ENCODE peak calls at places on chromosomes 12 and 14, in eight cellular contexts. F is effector memory CD4-positive, alpha-beta T cell; B is WERI-Rb-1; X is sigmoid colon; V is transverse colon; M is IMR-90; G is body of pancreas; L is neural progenitor cell. T is an unnamed sample. For H3K27me3, the result is how much of the 10 kb centered on the place peaks cover.

GRCh38 chr14:81206115-81206514 is 14.6 kb downstream of the GTF2A1 start:
- DNase-seq in F (no peak), B (no peak), X (no peak), V (no peak), M (peak), G (no peak), L (no peak), T (no peak)

GRCh38 chr12:24741216-24741615 is 207.7 kb downstream of the BCAT1 start:
- DNase-seq in F (no peak), B (no peak), X (no peak), V (no peak), M (no peak), G (no peak), L (no peak), T (no peak)

GRCh38 chr12:16611146-16611545 is 5.2 kb upstream of the LMO3 start:
- DNase-seq in F (no peak), B (no peak), X (no peak), V (no peak), M (no peak), G (no peak), L (no peak), T (no peak)

GRCh38 chr14:37124617-37125016 is 47.8 kb downstream of the SLC25A21 start:
- DNase-seq in F (no peak), B (no peak), X (no peak), V (no peak), M (no peak), G (peak), L (peak), T (peak)

GRCh38 chr14:23114669-23115491 is 4.2 kb downstream of the CEBPE start:
- DNase-seq in F (no peak), B (no peak), X (peak), V (no peak), M (peak), G (no peak), L (no peak), T (no peak)

GRCh38 chr12:124734224-124734788 is 129.4 kb downstream of the SCARB1 start:
- DNase-seq in F (no peak), B (peak), X (no peak), V (no peak), M (peak), G (no peak), L (peak), T (no peak)

GRCh38 chr12:121811434-121812319 is 7.9 kb downstream of the SETD1B start:
- DNase-seq in F (peak), B (peak), X (peak), V (peak), M (peak), G (peak), L (peak), T (peak)

GRCh38 chr14:68633131-68633991 is 159.5 kb downstream of the ZFP36L1 start:
- DNase-seq in F (no peak), B (no peak), X (peak), V (no peak), M (no peak), G (no peak), L (no peak), T (peak)

GRCh38 chr12:114866331-114866730 is 182.4 kb upstream of the TBX3 start:
- DNase-seq in F (no peak), B (no peak), X (no peak), V (no peak), M (no peak), G (no peak), L (no peak), T (no peak)

GRCh38 chr12:40802656-40803055 is 110.4 kb downstream of the CNTN1 start:
- DNase-seq in F (no peak), B (no peak), X (no peak), V (no peak), M (no peak), G (no peak), L (no peak), T (no peak)

GRCh38 chr12:60266381-60266852 is 670.6 kb downstream of the SLC16A7 start:
- DNase-seq in F (no peak), B (no peak), X (no peak), V (no peak), M (peak), G (no peak), L (no peak), T (no peak)

GRCh38 chr12:103771466-103771865 is 69.6 kb downstream of the NT5DC3 start:
- DNase-seq in F (no peak), B (peak), X (peak), V (peak), M (peak), G (peak), L (peak), T (peak)

GRCh38 chr12:2624543-2625266 is 170.1 kb upstream of the FKBP4 start:
- DNase-seq in F (no peak), B (peak), X (no peak), V (no peak), M (peak), G (no peak), L (peak), T (no peak)

GRCh38 chr14:106874365-106874764 is 1348.0 kb downstream of the TMEM121 start:
- DNase-seq in F (no peak), B (no peak), X (no peak), V (no peak), M (no peak), G (no peak), L (no peak), T (no peak)

GRCh38 chr14:72416892-72417291 is 477.0 kb downstream of the DPF3 start:
- DNase-seq in F (no peak), B (peak), X (no peak), V (peak), M (no peak), G (peak), L (no peak), T (peak)

GRCh38 chr14:82504894-82505293 is 971.2 kb upstream of the SEL1L start:
- DNase-seq in F (no peak), B (no peak), X (no peak), V (no peak), M (no peak), G (no peak), L (no peak), T (no peak)

GRCh38 chr14:103126088-103126872 is 3.0 kb downstream of the TNFAIP2 start:
- DNase-seq in F (no peak), B (no peak), X (no peak), V (peak), M (no peak), G (peak), L (no peak), T (no peak)

GRCh38 chr12:107734139-107734538 is 26.8 kb downstream of the PRDM4 start:
- DNase-seq in F (no peak), B (no peak), X (no peak), V (no peak), M (no peak), G (no peak), L (no peak), T (no peak)

GRCh38 chr14:75906680-75907280 is 75.0 kb downstream of the TGFB3 start:
- DNase-seq in F (peak), B (peak), X (peak), V (peak), M (peak), G (peak), L (peak), T (peak)

GRCh38 chr14:52124791-52125661 is 56.2 kb upstream of the NID2 start:
- DNase-seq in F (no peak), B (no peak), X (no peak), V (no peak), M (peak), G (no peak), L (peak), T (no peak)

GRCh38 chr12:86018361-86018760 is 144.3 kb downstream of the NTS start:
- DNase-seq in F (no peak), B (no peak), X (no peak), V (no peak), M (no peak), G (no peak), L (no peak), T (no peak)

GRCh38 chr12:98754095-98754494 is 109.0 kb downstream of the APAF1 start:
- DNase-seq in F (no peak), B (no peak), X (no peak), V (no peak), M (peak), G (no peak), L (no peak), T (no peak)

GRCh38 chr12:22355011-22355580 is 20.6 kb upstream of the ST8SIA1 start:
- DNase-seq in F (no peak), B (no peak), X (no peak), V (no peak), M (no peak), G (no peak), L (no peak), T (no peak)

GRCh38 chr12:19857197-19857596 is 417.9 kb downstream of the AEBP2 start:
- DNase-seq in F (no peak), B (no peak), X (no peak), V (no peak), M (no peak), G (no peak), L (no peak), T (no peak)
- H3K27me3 ChIP-seq in F (under half), B (under half), X (under half), V (under half), M (under half), G (under half), L (under half), T (under half)

GRCh38 chr12:19527876-19528275 is 88.6 kb downstream of the AEBP2 start:
- DNase-seq in F (no peak), B (no peak), X (no peak), V (no peak), M (no peak), G (no peak), L (no peak), T (no peak)

GRCh38 chr12:19533567-19533966 is 94.3 kb downstream of the AEBP2 start:
- DNase-seq in F (no peak), B (no peak), X (no peak), V (no peak), M (no peak), G (no peak), L (peak), T (no peak)

GRCh38 chr12:19528750-19529149 is 89.5 kb downstream of the AEBP2 start:
- DNase-seq in F (no peak), B (no peak), X (no peak), V (no peak), M (no peak), G (no peak), L (no peak), T (no peak)

GRCh38 chr12:19529933-19530630 is 90.8 kb downstream of the AEBP2 start:
- DNase-seq in F (no peak), B (no peak), X (no peak), V (no peak), M (peak), G (no peak), L (no peak), T (no peak)

DNA sequence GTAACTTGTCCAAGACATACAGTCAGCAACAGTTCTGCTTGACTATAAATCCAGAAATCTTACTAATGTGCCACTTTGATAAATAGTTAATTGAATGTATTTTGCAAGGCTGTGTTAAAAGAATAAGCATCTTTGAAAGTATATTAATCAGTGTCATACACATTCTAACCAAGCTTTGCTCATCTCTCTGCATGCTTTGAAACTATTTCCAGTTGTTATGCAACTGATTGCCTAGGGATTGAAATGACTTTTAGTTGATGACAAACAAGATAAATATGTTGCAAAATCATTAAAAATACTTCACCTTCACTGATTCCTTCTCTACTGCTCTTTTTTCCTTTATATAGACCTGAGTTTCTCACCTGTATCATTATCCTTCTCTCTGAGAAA is 91.3 kb downstream of the AEBP2 start:
- DNase-seq in F (no peak), B (no peak), X (no peak), V (no peak), M (peak), G (no peak), L (no peak), T (no peak)
- H3K27ac ChIP-seq in F (no peak), B (no peak), X (no peak), V (no peak), M (no peak), G (no peak), L (no peak), T (no peak)

DNA sequence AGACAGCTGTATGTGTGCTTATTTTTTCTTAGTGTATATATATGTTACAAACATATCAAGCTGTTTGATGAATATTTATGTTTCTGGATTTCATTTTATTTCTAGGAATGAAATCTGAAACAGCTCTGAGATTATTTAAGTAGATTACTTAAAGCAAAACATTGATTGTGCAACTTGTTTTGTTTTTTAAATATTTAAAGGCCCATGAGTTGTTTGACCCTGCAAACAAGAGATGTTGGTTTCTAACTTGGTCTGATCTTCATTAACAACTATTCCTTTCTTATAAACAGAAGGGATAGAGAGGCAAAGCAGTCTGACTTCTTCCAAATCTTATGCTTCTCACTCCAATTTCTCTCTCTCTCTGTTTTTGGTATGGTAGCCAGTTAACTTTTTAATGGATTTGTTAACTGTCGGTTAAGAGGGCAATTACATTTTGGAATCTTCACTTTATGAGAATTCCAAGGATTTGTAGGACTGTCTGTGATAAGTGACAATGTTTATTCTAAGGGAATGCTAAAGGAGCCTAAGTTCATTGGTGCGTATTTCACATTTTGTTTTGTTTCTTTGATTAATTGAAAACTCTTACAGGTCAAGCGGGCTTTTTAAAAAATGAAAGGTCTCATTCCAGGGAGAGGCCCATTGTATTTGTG is 102.6 kb upstream of the HMGA2 start:
- DNase-seq in F (no peak), B (no peak), X (no peak), V (no peak), M (no peak), G (no peak), L (no peak), T (no peak)
- H3K27me3 ChIP-seq in F (under half), B (under half), X (under half), V (under half), M (under half), G (under half), L (under half), T (under half)

GRCh38 chr12:57490126-57490525 is 2.3 kb downstream of the MARS1 start:
- DNase-seq in F (no peak), B (no peak), X (no peak), V (no peak), M (no peak), G (no peak), L (no peak), T (no peak)

GRCh38 chr12:57487597-57488396 is at the start of gene MARS1:
- DNase-seq in F (peak), B (peak), X (peak), V (peak), M (peak), G (peak), L (peak), T (peak)

GRCh38 chr12:57488397-57489156 is 709 bp downstream of the MARS1 start:
- DNase-seq in F (no peak), B (peak), X (no peak), V (no peak), M (peak), G (no peak), L (peak), T (no peak)

GRCh38 chr12:57487055-57487596 is 742 bp upstream of the MARS1 start:
- DNase-seq in F (no peak), B (peak), X (no peak), V (no peak), M (no peak), G (no peak), L (no peak), T (peak)

DNA sequence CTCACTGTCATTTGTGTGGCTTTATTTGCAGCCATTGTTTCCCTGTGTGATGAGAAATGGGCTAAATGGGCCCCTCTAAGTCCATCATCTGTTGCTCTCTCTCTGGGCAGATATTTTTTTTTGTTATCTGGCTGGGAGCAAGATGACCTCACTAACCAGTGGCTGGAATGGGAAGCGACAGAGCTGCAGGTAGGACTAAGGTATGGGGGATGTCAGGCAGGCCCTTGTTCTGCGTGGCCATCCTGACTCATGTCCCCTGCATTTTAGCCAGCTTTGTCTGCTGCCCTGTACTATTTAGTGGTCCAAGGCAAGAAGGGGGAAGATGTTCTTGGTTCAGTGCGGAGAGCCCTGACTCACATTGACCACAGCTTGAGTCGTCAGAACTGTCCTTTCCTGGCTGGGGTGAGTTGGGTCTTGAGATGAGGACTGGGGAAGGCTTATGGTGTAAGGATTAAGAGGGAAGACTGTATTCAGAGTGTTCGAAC is 1.3 kb downstream of the MARS1 start:
- DNase-seq in F (no peak), B (peak), X (no peak), V (no peak), M (peak), G (no peak), L (no peak), T (no peak)
- H3K27ac ChIP-seq in F (peak), B (peak), X (no peak), V (peak), M (peak), G (peak), L (no peak), T (no peak)

DNA sequence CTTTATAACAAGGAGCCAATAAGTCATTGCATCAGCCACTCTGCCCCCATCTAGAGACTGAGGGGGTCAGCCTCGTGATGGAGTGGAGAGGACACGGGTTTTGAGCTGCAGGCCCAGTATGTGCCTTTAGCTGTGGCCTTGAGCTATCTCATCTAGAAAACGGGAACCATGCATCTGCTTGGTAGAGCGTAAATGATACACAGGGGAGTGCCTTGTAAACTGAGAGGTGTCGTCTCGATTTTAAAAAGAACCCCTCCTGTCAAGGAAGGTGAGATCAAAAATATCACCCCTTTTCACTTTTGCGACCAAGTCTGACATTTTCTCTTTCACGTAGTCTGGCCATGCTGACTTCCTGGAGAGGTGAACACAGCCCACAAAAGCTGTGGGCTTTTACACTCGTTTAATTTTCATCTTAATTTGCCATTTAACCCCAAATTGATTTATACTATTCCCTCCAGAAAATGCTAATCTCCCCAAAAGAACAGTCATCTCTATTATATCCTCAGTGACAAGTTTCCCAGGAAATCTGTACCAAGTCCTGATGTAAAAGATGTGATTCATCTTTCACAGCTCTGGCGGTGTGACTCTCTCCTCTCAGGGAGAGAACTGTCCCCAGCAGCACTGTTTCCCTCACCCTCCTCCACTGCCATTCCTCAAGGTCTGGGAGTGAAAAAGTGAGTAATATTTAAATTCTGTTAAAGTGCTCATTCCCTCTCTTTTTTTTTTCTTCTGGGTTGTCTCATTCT is 30.6 kb downstream of the VCPKMT start:
- DNase-seq in F (no peak), B (no peak), X (no peak), V (no peak), M (peak), G (no peak), L (no peak), T (no peak)
- H3K27me3 ChIP-seq in F (under half), B (under half), X (under half), V (under half), M (under half), G (under half), L (under half), T (under half)

DNA sequence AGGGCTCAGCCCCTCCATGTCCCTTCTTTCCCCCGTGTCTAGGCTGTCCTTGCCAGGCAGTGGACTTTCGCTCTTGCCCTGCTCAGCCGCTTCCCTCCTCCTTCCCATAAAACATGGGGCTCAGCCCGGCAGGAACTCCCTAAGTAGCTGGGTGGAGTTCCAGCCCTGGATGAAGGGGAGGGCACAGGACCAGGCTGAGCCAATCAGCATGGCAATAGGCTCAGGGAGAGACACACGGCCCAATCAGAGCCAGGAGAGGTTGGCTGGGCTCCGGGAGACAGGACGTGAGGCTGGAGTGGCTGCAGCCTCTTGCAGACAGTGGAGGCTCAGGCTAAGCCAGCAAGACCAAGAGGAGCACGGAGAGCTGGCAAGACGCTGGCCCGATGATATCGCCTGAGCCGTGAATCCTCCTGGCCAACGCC is 54.3 kb downstream of the GALNT9 start:
- DNase-seq in F (no peak), B (peak), X (no peak), V (peak), M (peak), G (no peak), L (peak), T (peak)
- H3K27ac ChIP-seq in F (no peak), B (no peak), X (no peak), V (no peak), M (no peak), G (no peak), L (no peak), T (peak)

DNA sequence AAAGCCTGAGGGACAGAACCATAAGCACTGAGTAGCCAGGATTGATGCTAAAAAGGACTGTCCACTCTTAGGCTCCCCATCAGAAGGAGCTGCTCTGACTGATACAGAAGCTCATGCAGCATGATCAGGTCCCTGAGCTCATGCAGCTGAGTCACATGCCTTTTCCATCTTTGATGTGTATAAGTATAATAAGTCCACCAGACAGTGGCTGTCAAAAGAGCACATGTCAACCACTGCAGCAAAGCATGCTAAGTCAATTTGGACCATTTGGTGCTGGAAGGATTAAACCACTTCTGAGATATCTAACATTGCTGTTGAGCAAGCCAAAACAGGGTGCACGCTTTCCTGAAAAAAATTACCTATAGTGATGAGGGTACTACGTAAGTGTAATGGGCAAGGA is 144.1 kb downstream of the NTF3 start:
- DNase-seq in F (no peak), B (no peak), X (no peak), V (no peak), M (no peak), G (no peak), L (no peak), T (no peak)
- H3K27me3 ChIP-seq in F (under half), B (under half), X (under half), V (under half), M (under half), G (under half), L (under half), T (under half)

T was measured in thyroid gland.